ENCODE peak calls at places on chromosome 11, in eight cellular contexts. V is heart right ventricle; I is posterior cingulate gyrus; K is fibroblast of villous mesenchyme; M is RWPE1; L is stimulated activated CD4-positive, alpha-beta T cell treated with anti-CD3 and anti-CD28 coated beads, Interleukin-2, amount 100 ng/mL, for 48 hours; Z is lower lobe of right lung; X is midbrain. G is an unnamed sample.

GRCh38 chr11:68946416-68947090 is 34.2 kb downstream of the MRGPRD start:
- DNase-seq in V (no peak), I (peak), K (peak), M (peak), L (no peak), Z (no peak), X (no peak), G (peak)

GRCh38 chr11:93073026-93073425 is 103.6 kb downstream of the MTNR1B start:
- DNase-seq in V (no peak), I (no peak), K (no peak), M (no peak), L (no peak), Z (no peak), X (no peak), G (no peak)

GRCh38 chr11:57647960-57648776 is 1.5 kb downstream of the YPEL4 start:
- DNase-seq in V (no peak), I (peak), K (no peak), M (no peak), L (no peak), Z (peak), X (no peak), G (no peak)

GRCh38 chr11:85029964-85030363 is 597.2 kb downstream of the DLG2 start:
- DNase-seq in V (no peak), I (no peak), K (peak), M (peak), L (no peak), Z (no peak), X (no peak), G (peak)

GRCh38 chr11:68741536-68741935 is 9.8 kb downstream of the TESMIN start:
- DNase-seq in V (no peak), I (no peak), K (peak), M (no peak), L (no peak), Z (no peak), X (no peak), G (no peak)

GRCh38 chr11:47186076-47186936 is at the start of gene PACSIN3:
- DNase-seq in V (peak), I (peak), K (peak), M (peak), L (no peak), Z (peak), X (no peak), G (peak)

GRCh38 chr11:96155627-96156378 is 187.2 kb downstream of the MAML2 start:
- DNase-seq in V (peak), I (peak), K (peak), M (peak), L (peak), Z (peak), X (peak), G (peak)

GRCh38 chr11:57321996-57322880 is 2.5 kb downstream of the TNKS1BP1 start:
- DNase-seq in V (peak), I (peak), K (peak), M (peak), L (no peak), Z (peak), X (peak), G (peak)

GRCh38 chr11:88295028-88295427 is 42.5 kb downstream of the CTSC start:
- DNase-seq in V (no peak), I (no peak), K (no peak), M (no peak), L (no peak), Z (no peak), X (no peak), G (no peak)

GRCh38 chr11:47378011-47378835 is at the start of gene SPI1:
- DNase-seq in V (peak), I (peak), K (no peak), M (no peak), L (no peak), Z (peak), X (peak), G (no peak)

GRCh38 chr11:82979824-82980223 is 78.3 kb downstream of the DDIAS start:
- DNase-seq in V (no peak), I (no peak), K (no peak), M (no peak), L (no peak), Z (no peak), X (no peak), G (no peak)

GRCh38 chr11:45850446-45850845 is 3.2 kb downstream of the CRY2 start:
- DNase-seq in V (no peak), I (no peak), K (peak), M (no peak), L (no peak), Z (no peak), X (no peak), G (no peak)

GRCh38 chr11:104946907-104947306 is 21.5 kb downstream of the CASP4 start:
- DNase-seq in V (peak), I (no peak), K (peak), M (peak), L (peak), Z (no peak), X (no peak), G (peak)

GRCh38 chr11:84396521-84396920 is 1110.4 kb upstream of the CCDC90B start:
- DNase-seq in V (no peak), I (no peak), K (no peak), M (no peak), L (no peak), Z (no peak), X (no peak), G (no peak)

GRCh38 chr11:122983438-122984185 is 2.0 kb upstream of the BSX start:
- DNase-seq in V (no peak), I (no peak), K (no peak), M (no peak), L (no peak), Z (no peak), X (no peak), G (no peak)

GRCh38 chr11:69864930-69865661 is 45.9 kb upstream of the FGF3 start:
- DNase-seq in V (no peak), I (peak), K (no peak), M (no peak), L (no peak), Z (peak), X (no peak), G (no peak)

GRCh38 chr11:105900515-105901035 is 121.5 kb downstream of the MSANTD4 start:
- DNase-seq in V (no peak), I (peak), K (no peak), M (no peak), L (no peak), Z (no peak), X (no peak), G (no peak)

GRCh38 chr11:98561877-98562395 is 458.8 kb upstream of the CNTN5 start:
- DNase-seq in V (no peak), I (no peak), K (no peak), M (peak), L (no peak), Z (no peak), X (no peak), G (no peak)

GRCh38 chr11:86629070-86629706 is 43.2 kb downstream of the ME3 start:
- DNase-seq in V (peak), I (no peak), K (peak), M (no peak), L (no peak), Z (no peak), X (no peak), G (no peak)

GRCh38 chr11:100176456-100176855 is 510.6 kb upstream of the ARHGAP42 start:
- DNase-seq in V (no peak), I (no peak), K (no peak), M (no peak), L (no peak), Z (no peak), X (no peak), G (no peak)

GRCh38 chr11:3823303-3823702 is 14.9 kb downstream of the PGAP2 start:
- DNase-seq in V (no peak), I (no peak), K (peak), M (no peak), L (no peak), Z (no peak), X (no peak), G (peak)

GRCh38 chr11:130721736-130722135 is 194.5 kb downstream of the SNX19 start:
- DNase-seq in V (no peak), I (no peak), K (peak), M (peak), L (no peak), Z (no peak), X (no peak), G (no peak)

GRCh38 chr11:14657841-14658240 is 14.2 kb downstream of the PDE3B start:
- DNase-seq in V (no peak), I (no peak), K (no peak), M (no peak), L (no peak), Z (no peak), X (no peak), G (no peak)

GRCh38 chr11:104564921-104565580 is 333.2 kb downstream of the CASP12 start:
- DNase-seq in V (no peak), I (peak), K (no peak), M (no peak), L (no peak), Z (no peak), X (no peak), G (no peak)

GRCh38 chr11:62983536-62984199 is 1.1 kb downstream of the SLC22A6 start:
- DNase-seq in V (no peak), I (no peak), K (no peak), M (no peak), L (no peak), Z (no peak), X (no peak), G (no peak)

GRCh38 chr11:61082161-61082870 is 20.0 kb upstream of the CD5 start:
- DNase-seq in V (no peak), I (no peak), K (no peak), M (no peak), L (no peak), Z (no peak), X (no peak), G (no peak)

GRCh38 chr11:129366737-129367597 is 8.7 kb upstream of the BARX2 start:
- DNase-seq in V (no peak), I (no peak), K (no peak), M (no peak), L (no peak), Z (no peak), X (no peak), G (no peak)

GRCh38 chr11:113387605-113388211 is at the start of gene ANKK1:
- DNase-seq in V (no peak), I (no peak), K (no peak), M (no peak), L (no peak), Z (no peak), X (no peak), G (no peak)

GRCh38 chr11:59145534-59145933 is 2.9 kb downstream of the FAM111A start:
- DNase-seq in V (no peak), I (no peak), K (peak), M (peak), L (no peak), Z (no peak), X (no peak), G (peak)

GRCh38 chr11:34495724-34496377 is 17.7 kb downstream of the ELF5 start:
- DNase-seq in V (no peak), I (peak), K (no peak), M (peak), L (no peak), Z (peak), X (no peak), G (no peak)

GRCh38 chr11:127859941-127860354 is 727.4 kb downstream of the ETS1 start:
- DNase-seq in V (peak), I (no peak), K (no peak), M (no peak), L (no peak), Z (no peak), X (no peak), G (peak)

GRCh38 chr11:79026803-79027445 is 413.9 kb downstream of the TENM4 start:
- DNase-seq in V (no peak), I (no peak), K (no peak), M (no peak), L (no peak), Z (no peak), X (no peak), G (no peak)

GRCh38 chr11:111305871-111306270 is 7.5 kb downstream of the POU2AF3 start:
- DNase-seq in V (no peak), I (no peak), K (no peak), M (no peak), L (no peak), Z (no peak), X (no peak), G (no peak)

GRCh38 chr11:12975149-12975548 is 34.0 kb upstream of the RASSF10 start:
- DNase-seq in V (no peak), I (no peak), K (no peak), M (no peak), L (no peak), Z (no peak), X (no peak), G (no peak)

G was measured in HCEC 1CT.